ENCODE peak calls at places on chromosomes 12 and 14, in nine cellular contexts. One of them, this sample, is unnamed.

GRCh38 chr12:96811083-96811482 is 96.0 kb upstream of the NEDD1 start:
- DNase-seq in epithelial cell of proximal tubule: peak
- DNase-seq in RWPE1: peak
- DNase-seq in endothelial cell: no peak
- DNase-seq in GM20000: no peak
- DNase-seq in AG09309: peak
- DNase-seq in stomach: no peak
- DNase-seq in bronchial epithelial cell: peak
- DNase-seq in fibroblast of pulmonary artery: peak
- DNase-seq in this sample: no peak

GRCh38 chr14:99538733-99539132 is 57.5 kb downstream of the CCNK start:
- DNase-seq in RWPE1: no peak
- DNase-seq in AG09309: no peak
- DNase-seq in endothelial cell: no peak
- DNase-seq in stomach: no peak
- DNase-seq in epithelial cell of proximal tubule: no peak
- DNase-seq in GM20000: no peak
- DNase-seq in fibroblast of pulmonary artery: no peak
- DNase-seq in bronchial epithelial cell: no peak
- DNase-seq in this sample: no peak

GRCh38 chr14:46325777-46326176 is 325.8 kb downstream of the RPL10L start:
- DNase-seq in stomach: no peak
- DNase-seq in endothelial cell: no peak
- DNase-seq in fibroblast of pulmonary artery: no peak
- DNase-seq in bronchial epithelial cell: no peak
- DNase-seq in AG09309: no peak
- DNase-seq in RWPE1: no peak
- DNase-seq in epithelial cell of proximal tubule: no peak
- DNase-seq in GM20000: no peak
- DNase-seq in this sample: no peak

GRCh38 chr12:113299619-113300237 is 35.2 kb downstream of the SLC8B1 start:
- DNase-seq in AG09309: peak
- DNase-seq in fibroblast of pulmonary artery: peak
- DNase-seq in endothelial cell: no peak
- DNase-seq in RWPE1: peak
- DNase-seq in GM20000: no peak
- DNase-seq in epithelial cell of proximal tubule: peak
- DNase-seq in stomach: peak
- DNase-seq in bronchial epithelial cell: peak
- DNase-seq in this sample: no peak

GRCh38 chr12:25943940-25944339 is 14.5 kb upstream of the RASSF8 start:
- DNase-seq in RWPE1: no peak
- DNase-seq in fibroblast of pulmonary artery: no peak
- DNase-seq in stomach: no peak
- DNase-seq in AG09309: no peak
- DNase-seq in endothelial cell: no peak
- DNase-seq in epithelial cell of proximal tubule: no peak
- DNase-seq in GM20000: no peak
- DNase-seq in bronchial epithelial cell: no peak
- DNase-seq in this sample: no peak

GRCh38 chr14:102189858-102190257 is 50.2 kb downstream of the WDR20 start:
- DNase-seq in GM20000: no peak
- DNase-seq in fibroblast of pulmonary artery: no peak
- DNase-seq in stomach: no peak
- DNase-seq in AG09309: no peak
- DNase-seq in epithelial cell of proximal tubule: no peak
- DNase-seq in bronchial epithelial cell: no peak
- DNase-seq in RWPE1: no peak
- DNase-seq in endothelial cell: no peak
- DNase-seq in this sample: no peak

GRCh38 chr14:90795744-90796143 is 20.5 kb downstream of the TTC7B start:
- DNase-seq in stomach: no peak
- DNase-seq in epithelial cell of proximal tubule: peak
- DNase-seq in RWPE1: peak
- DNase-seq in AG09309: peak
- DNase-seq in endothelial cell: peak
- DNase-seq in fibroblast of pulmonary artery: peak
- DNase-seq in GM20000: no peak
- DNase-seq in bronchial epithelial cell: peak
- DNase-seq in this sample: no peak

GRCh38 chr14:102424923-102425322 is 62.2 kb downstream of the TECPR2 start:
- DNase-seq in RWPE1: no peak
- DNase-seq in bronchial epithelial cell: no peak
- DNase-seq in endothelial cell: no peak
- DNase-seq in AG09309: no peak
- DNase-seq in stomach: no peak
- DNase-seq in fibroblast of pulmonary artery: no peak
- DNase-seq in GM20000: no peak
- DNase-seq in epithelial cell of proximal tubule: no peak
- DNase-seq in this sample: no peak

GRCh38 chr12:607541-608001 is 55.7 kb downstream of the NINJ2 start:
- DNase-seq in endothelial cell: no peak
- DNase-seq in bronchial epithelial cell: peak
- DNase-seq in fibroblast of pulmonary artery: peak
- DNase-seq in stomach: peak
- DNase-seq in GM20000: no peak
- DNase-seq in RWPE1: peak
- DNase-seq in epithelial cell of proximal tubule: no peak
- DNase-seq in AG09309: no peak
- DNase-seq in this sample: no peak

GRCh38 chr14:24715239-24715638 is 81.2 kb upstream of the GZMB start:
- DNase-seq in epithelial cell of proximal tubule: no peak
- DNase-seq in fibroblast of pulmonary artery: no peak
- DNase-seq in RWPE1: no peak
- DNase-seq in AG09309: no peak
- DNase-seq in bronchial epithelial cell: no peak
- DNase-seq in GM20000: no peak
- DNase-seq in endothelial cell: no peak
- DNase-seq in stomach: no peak
- DNase-seq in this sample: no peak

GRCh38 chr12:126782083-126782482 is 1484.9 kb upstream of the TMEM132C start:
- DNase-seq in AG09309: no peak
- DNase-seq in RWPE1: no peak
- DNase-seq in fibroblast of pulmonary artery: no peak
- DNase-seq in endothelial cell: no peak
- DNase-seq in epithelial cell of proximal tubule: no peak
- DNase-seq in stomach: no peak
- DNase-seq in bronchial epithelial cell: no peak
- DNase-seq in GM20000: no peak
- DNase-seq in this sample: no peak

GRCh38 chr12:126780343-126780742 is 1486.6 kb upstream of the TMEM132C start:
- DNase-seq in stomach: no peak
- DNase-seq in RWPE1: no peak
- DNase-seq in AG09309: no peak
- DNase-seq in epithelial cell of proximal tubule: no peak
- DNase-seq in fibroblast of pulmonary artery: no peak
- DNase-seq in bronchial epithelial cell: no peak
- DNase-seq in GM20000: no peak
- DNase-seq in endothelial cell: no peak
- DNase-seq in this sample: no peak

GRCh38 chr12:126781593-126781992 is 1485.4 kb upstream of the TMEM132C start:
- DNase-seq in epithelial cell of proximal tubule: no peak
- DNase-seq in fibroblast of pulmonary artery: no peak
- DNase-seq in RWPE1: no peak
- DNase-seq in bronchial epithelial cell: no peak
- DNase-seq in endothelial cell: no peak
- DNase-seq in stomach: no peak
- DNase-seq in AG09309: no peak
- DNase-seq in GM20000: no peak
- DNase-seq in this sample: no peak

GRCh38 chr12:126789963-126790362 is 1477.0 kb upstream of the TMEM132C start:
- DNase-seq in stomach: no peak
- DNase-seq in bronchial epithelial cell: no peak
- DNase-seq in AG09309: no peak
- DNase-seq in fibroblast of pulmonary artery: no peak
- DNase-seq in endothelial cell: no peak
- DNase-seq in epithelial cell of proximal tubule: no peak
- DNase-seq in GM20000: no peak
- DNase-seq in RWPE1: no peak
- DNase-seq in this sample: no peak

DNA sequence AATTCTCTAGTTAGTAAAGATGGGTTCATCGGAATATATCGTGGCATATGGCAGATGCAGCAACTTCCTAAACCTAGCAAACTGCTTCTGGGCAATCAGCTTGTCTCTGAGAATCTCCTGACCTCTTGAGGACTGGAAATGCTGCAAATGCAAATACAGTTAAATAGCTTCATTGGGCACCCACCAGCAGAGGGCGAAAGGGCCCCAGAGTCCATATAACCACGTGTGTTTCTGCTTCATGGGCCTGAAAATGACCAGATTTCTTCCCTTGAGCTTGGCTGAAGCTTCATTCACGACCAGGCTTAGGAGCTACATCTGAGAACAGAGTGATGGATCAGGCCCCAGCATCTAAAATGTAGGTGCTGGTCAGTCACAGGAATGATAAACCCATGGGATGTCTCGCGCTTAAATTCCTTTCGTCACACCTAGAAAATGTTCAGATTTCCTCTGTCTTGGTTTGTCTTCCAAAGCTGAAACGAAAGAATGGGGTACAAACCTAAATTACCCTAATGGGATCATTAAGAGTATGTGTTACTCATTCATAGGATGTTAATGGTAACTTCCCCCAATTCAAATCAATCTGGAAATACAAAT is 1482.5 kb upstream of the TMEM132C start:
- DNase-seq in GM20000: peak
- DNase-seq in stomach: peak
- DNase-seq in AG09309: peak
- DNase-seq in RWPE1: peak
- DNase-seq in epithelial cell of proximal tubule: no peak
- DNase-seq in fibroblast of pulmonary artery: peak
- DNase-seq in endothelial cell: no peak
- DNase-seq in bronchial epithelial cell: peak
- DNase-seq in this sample: peak
- TF ChIP-seq CTCF in GM20000: no peak
- TF ChIP-seq CTCF in stomach: peak
- TF ChIP-seq CTCF in AG09309: peak
- TF ChIP-seq CTCF in RWPE1: peak
- TF ChIP-seq CTCF in epithelial cell of proximal tubule: peak
- TF ChIP-seq CTCF in fibroblast of pulmonary artery: peak
- TF ChIP-seq CTCF in endothelial cell: no peak
- TF ChIP-seq CTCF in bronchial epithelial cell: peak
- TF ChIP-seq CTCF in this sample: peak

GRCh38 chr14:69471916-69472315 is 12.6 kb upstream of the PLEKHD1 start:
- DNase-seq in AG09309: no peak
- DNase-seq in bronchial epithelial cell: no peak
- DNase-seq in stomach: no peak
- DNase-seq in endothelial cell: no peak
- DNase-seq in fibroblast of pulmonary artery: no peak
- DNase-seq in GM20000: no peak
- DNase-seq in epithelial cell of proximal tubule: no peak
- DNase-seq in RWPE1: no peak
- DNase-seq in this sample: no peak

GRCh38 chr14:69475194-69475818 is 9.2 kb upstream of the PLEKHD1 start:
- DNase-seq in AG09309: no peak
- DNase-seq in GM20000: peak
- DNase-seq in bronchial epithelial cell: peak
- DNase-seq in stomach: no peak
- DNase-seq in endothelial cell: no peak
- DNase-seq in RWPE1: peak
- DNase-seq in fibroblast of pulmonary artery: peak
- DNase-seq in epithelial cell of proximal tubule: no peak
- DNase-seq in this sample: no peak

GRCh38 chr14:69473271-69473670 is 11.3 kb upstream of the PLEKHD1 start:
- DNase-seq in AG09309: no peak
- DNase-seq in RWPE1: no peak
- DNase-seq in bronchial epithelial cell: peak
- DNase-seq in endothelial cell: no peak
- DNase-seq in epithelial cell of proximal tubule: no peak
- DNase-seq in fibroblast of pulmonary artery: no peak
- DNase-seq in GM20000: no peak
- DNase-seq in stomach: no peak
- DNase-seq in this sample: no peak

GRCh38 chr14:69471436-69471835 is 13.1 kb upstream of the PLEKHD1 start:
- DNase-seq in RWPE1: no peak
- DNase-seq in endothelial cell: no peak
- DNase-seq in fibroblast of pulmonary artery: no peak
- DNase-seq in bronchial epithelial cell: no peak
- DNase-seq in stomach: no peak
- DNase-seq in epithelial cell of proximal tubule: no peak
- DNase-seq in AG09309: no peak
- DNase-seq in GM20000: no peak
- DNase-seq in this sample: no peak
- TF ChIP-seq CTCF in RWPE1: no peak
- TF ChIP-seq CTCF in endothelial cell: no peak
- TF ChIP-seq CTCF in fibroblast of pulmonary artery: no peak
- TF ChIP-seq CTCF in bronchial epithelial cell: no peak
- TF ChIP-seq CTCF in stomach: no peak
- TF ChIP-seq CTCF in epithelial cell of proximal tubule: no peak
- TF ChIP-seq CTCF in AG09309: no peak
- TF ChIP-seq CTCF in GM20000: no peak
- TF ChIP-seq CTCF in this sample: no peak

GRCh38 chr14:54804720-54805060 is 97.9 kb downstream of the GCH1 start:
- DNase-seq in GM20000: no peak
- DNase-seq in bronchial epithelial cell: peak
- DNase-seq in endothelial cell: no peak
- DNase-seq in AG09309: no peak
- DNase-seq in epithelial cell of proximal tubule: no peak
- DNase-seq in fibroblast of pulmonary artery: no peak
- DNase-seq in stomach: no peak
- DNase-seq in RWPE1: no peak
- DNase-seq in this sample: no peak
- TF ChIP-seq CTCF in GM20000: no peak
- TF ChIP-seq CTCF in bronchial epithelial cell: no peak
- TF ChIP-seq CTCF in endothelial cell: no peak
- TF ChIP-seq CTCF in AG09309: no peak
- TF ChIP-seq CTCF in epithelial cell of proximal tubule: no peak
- TF ChIP-seq CTCF in fibroblast of pulmonary artery: no peak
- TF ChIP-seq CTCF in stomach: no peak
- TF ChIP-seq CTCF in RWPE1: no peak
- TF ChIP-seq CTCF in this sample: no peak

DNA sequence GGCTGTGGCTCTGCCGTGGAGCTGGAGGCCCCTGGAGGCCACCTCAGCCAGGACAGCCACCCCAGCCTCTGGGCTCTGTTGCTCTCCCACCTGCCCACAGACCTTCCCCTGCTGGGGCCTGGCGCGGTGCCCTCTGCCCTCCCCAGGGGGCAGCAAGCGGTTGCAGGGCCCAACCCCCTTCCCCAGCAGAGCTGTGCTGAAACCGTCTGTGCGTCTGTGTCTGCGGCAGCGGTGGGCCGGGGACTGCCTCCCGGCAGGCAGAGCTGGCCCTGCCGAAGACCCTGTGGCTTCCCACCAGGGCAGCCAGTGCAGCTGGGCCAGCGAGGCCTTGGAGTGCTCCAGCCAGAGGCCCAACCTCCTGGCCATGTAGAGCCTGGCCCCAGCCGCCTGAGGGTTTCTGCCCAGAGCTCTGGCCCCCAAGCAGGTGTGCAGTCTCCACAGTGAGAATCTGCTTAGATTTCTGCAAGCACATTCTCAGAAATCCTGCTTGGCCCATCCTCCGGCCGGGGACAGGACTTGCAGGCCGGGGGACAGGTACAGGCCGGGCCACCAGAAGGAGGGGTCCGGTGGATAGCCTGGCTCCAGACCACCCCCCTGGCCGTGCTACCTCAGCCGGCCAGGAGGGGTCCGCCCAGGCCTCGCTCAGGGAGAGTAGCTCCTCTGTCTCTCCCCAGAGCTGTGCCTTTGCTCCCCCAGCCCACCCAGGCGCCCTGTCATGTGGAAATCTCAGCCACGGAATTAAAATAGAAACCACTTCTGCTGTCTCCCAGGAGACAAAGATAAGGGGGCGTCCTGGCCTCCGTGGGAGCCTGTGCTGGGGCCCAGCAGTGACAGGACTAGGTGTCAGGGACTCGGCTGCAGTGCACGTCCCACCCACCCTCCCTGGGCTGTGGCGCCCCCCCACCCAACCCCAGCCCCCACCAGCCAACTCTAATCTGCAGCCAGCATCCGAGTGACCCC is 3.5 kb upstream of the CRIP2 start:
- DNase-seq in fibroblast of pulmonary artery: no peak
- DNase-seq in stomach: no peak
- DNase-seq in RWPE1: no peak
- DNase-seq in endothelial cell: peak
- DNase-seq in bronchial epithelial cell: no peak
- DNase-seq in epithelial cell of proximal tubule: no peak
- DNase-seq in AG09309: no peak
- DNase-seq in GM20000: no peak
- DNase-seq in this sample: no peak
- TF ChIP-seq CTCF in fibroblast of pulmonary artery: no peak
- TF ChIP-seq CTCF in stomach: no peak
- TF ChIP-seq CTCF in RWPE1: no peak
- TF ChIP-seq CTCF in endothelial cell: peak
- TF ChIP-seq CTCF in bronchial epithelial cell: no peak
- TF ChIP-seq CTCF in epithelial cell of proximal tubule: no peak
- TF ChIP-seq CTCF in AG09309: no peak
- TF ChIP-seq CTCF in GM20000: no peak
- TF ChIP-seq CTCF in this sample: peak

This sample was measured in neural crest cell.